ENCODE peak calls at places on chromosomes 4 and X, in seven cellular contexts. N, H, G, E, J, F and W are unnamed samples.

GRCh38 chrX:1487401-1487800 is 34.7 kb upstream of the ASMTL start:
- DNase-seq in N (no peak), H (no peak), G (peak; percentile 33), E (no peak), J (no peak), F (no peak), W (no peak)

GRCh38 chr4:1196421-1197183 is 24.2 kb upstream of the SPON2 start:
- DNase-seq in N (no peak), H (no peak), G (peak; percentile 40), E (no peak), J (peak; percentile 11), F (no peak), W (no peak)

GRCh38 chr4:133600008-133600407 is 450.9 kb downstream of the PCDH10 start:
- DNase-seq in N (no peak), H (no peak), G (no peak), E (no peak), J (no peak), F (no peak), W (no peak)

GRCh38 chr4:167897116-167897515 is 195.2 kb upstream of the ANXA10 start:
- DNase-seq in N (no peak), H (peak; percentile 72), G (peak; percentile 70), E (no peak), J (no peak), F (no peak), W (no peak)

GRCh38 chrX:13658602-13659001 is 5.7 kb downstream of the TCEANC start:
- DNase-seq in N (no peak), H (peak; percentile 73), G (no peak), E (no peak), J (no peak), F (peak; percentile 11), W (peak; percentile 65)

GRCh38 chrX:96591418-96591817 is 93.2 kb upstream of the DIAPH2 start:
- DNase-seq in N (no peak), H (peak; percentile 18), G (no peak), E (no peak), J (no peak), F (no peak), W (no peak)

GRCh38 chr4:57205580-57205979 is 95.4 kb upstream of the IGFBP7 start:
- DNase-seq in N (no peak), H (no peak), G (no peak), E (no peak), J (no peak), F (no peak), W (no peak)

GRCh38 chr4:706834-707598 is 1.4 kb downstream of the PCGF3 start:
- DNase-seq in N (no peak), H (no peak), G (no peak), E (no peak), J (no peak), F (no peak), W (no peak)

GRCh38 chr4:74072739-74073138 is 26.3 kb downstream of the CXCL2 start:
- DNase-seq in N (no peak), H (no peak), G (no peak), E (no peak), J (no peak), F (no peak), W (no peak)

GRCh38 chr4:161990721-161991120 is 173.1 kb downstream of the FSTL5 start:
- DNase-seq in N (no peak), H (no peak), G (no peak), E (no peak), J (no peak), F (no peak), W (no peak)

GRCh38 chr4:135249006-135249405 is 1047.4 kb upstream of the PABPC4L start:
- DNase-seq in N (no peak), H (no peak), G (no peak), E (no peak), J (no peak), F (no peak), W (no peak)

GRCh38 chrX:47278684-47279083 is 45.9 kb downstream of the USP11 start:
- DNase-seq in N (no peak), H (peak; percentile 46), G (no peak), E (no peak), J (no peak), F (no peak), W (no peak)

GRCh38 chrX:1264556-1264955 is 4.1 kb upstream of the CSF2RA start:
- DNase-seq in N (no peak), H (no peak), G (no peak), E (no peak), J (no peak), F (no peak), W (no peak)

GRCh38 chr4:182177166-182177565 is 66.0 kb upstream of the TENM3 start:
- DNase-seq in N (no peak), H (peak; percentile 23), G (no peak), E (no peak), J (no peak), F (no peak), W (no peak)

GRCh38 chrX:49846004-49846403 is 16.9 kb downstream of the PAGE4 start:
- DNase-seq in N (no peak), H (no peak), G (no peak), E (no peak), J (no peak), F (no peak), W (no peak)

GRCh38 chr4:73945140-73945539 is 36.7 kb downstream of the PF4 start:
- DNase-seq in N (no peak), H (no peak), G (no peak), E (no peak), J (no peak), F (no peak), W (no peak)

GRCh38 chr4:86493460-86493859 is 100.7 kb upstream of the PTPN13 start:
- DNase-seq in N (no peak), H (peak; percentile 28), G (no peak), E (no peak), J (no peak), F (no peak), W (no peak)

GRCh38 chrX:24761306-24761705 is 67.6 kb downstream of the POLA1 start:
- DNase-seq in N (no peak), H (peak; percentile 35), G (no peak), E (no peak), J (no peak), F (no peak), W (no peak)

GRCh38 chrX:110418220-110418856 is 59.7 kb downstream of the RTL9 start:
- DNase-seq in N (no peak), H (peak; percentile 85), G (peak; percentile 76), E (no peak), J (no peak), F (peak; percentile 3), W (no peak)

GRCh38 chrX:44314259-44314734 is 29.2 kb downstream of the EFHC2 start:
- DNase-seq in N (no peak), H (peak; percentile 44), G (peak; percentile 52), E (no peak), J (no peak), F (peak; percentile 41), W (no peak)

GRCh38 chr4:95107635-95108034 is 349.9 kb downstream of the BMPR1B start:
- DNase-seq in N (peak; percentile 68), H (peak; percentile 33), G (no peak), E (no peak), J (peak; percentile 19), F (no peak), W (no peak)

GRCh38 chr4:157978680-157979361 is 194.0 kb downstream of the GASK1B start:
- DNase-seq in N (no peak), H (peak; percentile 75), G (peak; percentile 79), E (no peak), J (peak; percentile 14), F (peak; percentile 56), W (peak; percentile 15)

DNA sequence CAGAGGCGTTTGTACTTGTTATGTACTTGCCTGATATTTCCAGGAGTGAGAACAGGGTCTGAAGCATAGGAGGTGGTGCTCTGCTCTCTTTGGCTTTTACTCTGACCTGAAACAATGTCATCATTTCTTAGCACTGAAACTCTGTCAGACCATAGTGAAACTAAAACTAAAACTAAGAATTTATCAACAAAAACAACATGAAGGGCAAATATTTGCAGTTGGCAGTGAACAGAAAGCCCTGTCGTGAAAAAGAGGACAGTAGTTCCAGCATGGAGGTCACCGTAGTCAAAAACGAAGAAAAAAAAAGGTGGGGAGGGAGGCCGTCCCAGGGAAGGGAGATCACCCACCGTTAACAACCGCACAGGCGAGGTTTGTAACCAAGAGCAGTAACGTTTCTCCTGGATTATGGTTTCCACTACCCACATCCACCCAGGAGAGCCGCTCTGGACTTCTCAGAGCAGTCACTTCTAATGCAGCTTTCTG is 97.5 kb downstream of the ANK2 start:
- DNase-seq in N (peak; percentile 19), H (peak; percentile 25), G (no peak), E (no peak), J (no peak), F (no peak), W (no peak)
- H3K4me3 ChIP-seq in N (no peak overlapping the region), H (peak overlapping the region; percentile 43), G (no peak overlapping the region), E (no peak overlapping the region), J (peak overlapping the region; percentile 63), F (peak overlapping the region; percentile 48), W (no peak overlapping the region)

GRCh38 chr4:2484169-2484568 is 15.3 kb downstream of the RNF4 start:
- DNase-seq in N (no peak), H (no peak), G (no peak), E (no peak), J (no peak), F (no peak), W (no peak)

GRCh38 chr4:2482192-2482591 is 13.3 kb downstream of the RNF4 start:
- DNase-seq in N (no peak), H (no peak), G (no peak), E (no peak), J (no peak), F (no peak), W (no peak)

GRCh38 chr4:2483237-2483636 is 14.3 kb downstream of the RNF4 start:
- DNase-seq in N (no peak), H (no peak), G (no peak), E (no peak), J (no peak), F (no peak), W (no peak)

GRCh38 chr4:2480649-2481048 is 11.7 kb downstream of the RNF4 start:
- DNase-seq in N (no peak), H (no peak), G (no peak), E (no peak), J (no peak), F (no peak), W (no peak)

GRCh38 chr4:2482693-2483092 is 13.8 kb downstream of the RNF4 start:
- DNase-seq in N (peak; percentile 67), H (peak; percentile 48), G (no peak), E (no peak), J (peak; percentile 49), F (peak; percentile 51), W (peak; percentile 21)
- H3K4me1 ChIP-seq in N (peaks cover 30% of the 10 kb centered on the region), H (no peaks in the 10 kb centered on the region), G (no peaks in the 10 kb centered on the region), E (peaks cover 69% of the 10 kb centered on the region), J (peaks cover 67% of the 10 kb centered on the region), F (peaks cover 100% of the 10 kb centered on the region), W (peaks cover 96% of the 10 kb centered on the region)

GRCh38 chr4:113604955-113605354 is 156.6 kb downstream of the CAMK2D start:
- DNase-seq in N (no peak), H (no peak), G (no peak), E (no peak), J (no peak), F (no peak), W (no peak)
- H3K27ac ChIP-seq in N (no peak overlapping the region), H (no peak overlapping the region), G (no peak overlapping the region), E (no peak overlapping the region), J (no peak overlapping the region), F (peak overlapping the region; percentile 2), W (no peak overlapping the region)

DNA sequence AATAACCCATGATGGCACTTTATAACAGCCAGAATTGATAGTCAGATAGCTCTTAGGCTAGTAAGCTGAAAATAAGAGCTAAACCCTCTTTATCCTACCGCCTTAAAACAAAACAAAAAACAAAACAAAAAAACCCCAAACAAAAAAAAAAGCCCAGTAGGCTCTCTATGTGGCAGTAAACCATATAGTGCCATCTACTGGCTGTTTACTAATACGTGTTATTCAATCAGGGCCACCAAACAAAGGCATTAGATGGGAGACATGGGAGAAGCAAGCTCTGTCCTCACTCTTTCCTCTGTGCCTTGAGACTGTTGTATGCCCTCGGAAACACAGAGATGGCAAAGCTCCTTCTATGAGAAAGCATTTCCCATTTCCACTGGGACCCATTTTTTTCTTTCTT is 148.8 kb upstream of the MID1 start:
- DNase-seq in N (no peak), H (peak; percentile 49), G (no peak), E (no peak), J (no peak), F (no peak), W (peak; percentile 1)
- H3K4me3 ChIP-seq in N (no peak overlapping the region), H (no peak overlapping the region), G (no peak overlapping the region), E (no peak overlapping the region), J (no peak overlapping the region), F (peak overlapping the region; percentile 10), W (no peak overlapping the region)